ENCODE peak calls at places on chromosomes 11 and 22, in six cellular contexts. S, K, F, G, Q and O are unnamed samples.

GRCh38 chr11:34269031-34269430 is 88.8 kb downstream of the ABTB2 start:
- DNase-seq in S (no peak), K (no peak), F (no peak), G (peak), Q (no peak), O (no peak)

GRCh38 chr11:13831707-13832106 is 130.8 kb upstream of the SPON1 start:
- DNase-seq in S (no peak), K (no peak), F (peak), G (peak), Q (no peak), O (peak)

GRCh38 chr11:64357904-64358535 is 942 bp upstream of the RPS6KA4 start:
- DNase-seq in S (no peak), K (no peak), F (no peak), G (no peak), Q (peak), O (no peak)

GRCh38 chr11:3952715-3953114 is 97.3 kb downstream of the STIM1 start:
- DNase-seq in S (no peak), K (no peak), F (no peak), G (no peak), Q (no peak), O (no peak)

GRCh38 chr11:121717296-121717695 is 264.5 kb upstream of the SORL1-AS1 start:
- DNase-seq in S (no peak), K (no peak), F (no peak), G (no peak), Q (no peak), O (no peak)

GRCh38 chr11:77619576-77620198 is 17.9 kb downstream of the CLNS1A start:
- DNase-seq in S (no peak), K (no peak), F (peak), G (peak), Q (no peak), O (peak)

GRCh38 chr22:16601437-16602223 is 9.0 kb upstream of the CCT8L2 start:
- DNase-seq in S (no peak), K (no peak), F (no peak), G (no peak), Q (no peak), O (no peak)

GRCh38 chr11:74288161-74288560 is 23.3 kb downstream of the P4HA3 start:
- DNase-seq in S (no peak), K (peak), F (peak), G (peak), Q (no peak), O (peak)

GRCh38 chr11:9992306-9992705 is 301.7 kb downstream of the SBF2 start:
- DNase-seq in S (no peak), K (peak), F (no peak), G (peak), Q (no peak), O (no peak)

GRCh38 chr22:28669388-28669787 is 10.3 kb downstream of the TTC28 start:
- DNase-seq in S (no peak), K (no peak), F (no peak), G (no peak), Q (no peak), O (no peak)

GRCh38 chr11:13415201-13415600 is 47.8 kb downstream of the BTBD10 start:
- DNase-seq in S (no peak), K (no peak), F (no peak), G (no peak), Q (no peak), O (no peak)

GRCh38 chr11:15053201-15053685 is 20.1 kb upstream of the CALCB start:
- DNase-seq in S (no peak), K (no peak), F (peak), G (no peak), Q (no peak), O (peak)

GRCh38 chr11:64095286-64095825 is 59.6 kb downstream of the FLRT1 start:
- DNase-seq in S (no peak), K (no peak), F (peak), G (no peak), Q (no peak), O (no peak)

GRCh38 chr11:48040830-48041444 is 60.6 kb downstream of the PTPRJ start:
- DNase-seq in S (no peak), K (no peak), F (no peak), G (no peak), Q (no peak), O (no peak)

GRCh38 chr11:12430912-12431311 is 53.5 kb downstream of the PARVA start:
- DNase-seq in S (no peak), K (peak), F (peak), G (peak), Q (no peak), O (no peak)

GRCh38 chr11:9138133-9138453 is 46.7 kb upstream of the SCUBE2 start:
- DNase-seq in S (no peak), K (no peak), F (peak), G (no peak), Q (no peak), O (peak)

GRCh38 chr22:41846268-41847002 is 13.5 kb downstream of the SREBF2 start:
- DNase-seq in S (no peak), K (no peak), F (peak), G (no peak), Q (no peak), O (no peak)

GRCh38 chr11:9313648-9314290 is 624 bp downstream of the TMEM41B start:
- DNase-seq in S (no peak), K (no peak), F (peak), G (peak), Q (peak), O (peak)

GRCh38 chr11:59216654-59217640 is 4.2 kb upstream of the MPEG1 start:
- DNase-seq in S (no peak), K (no peak), F (no peak), G (no peak), Q (no peak), O (no peak)

GRCh38 chr11:69062169-69062855 is 13.6 kb downstream of the TPCN2 start:
- DNase-seq in S (no peak), K (no peak), F (no peak), G (no peak), Q (no peak), O (no peak)

GRCh38 chr11:34787899-34788298 is 128.3 kb downstream of the APIP start:
- DNase-seq in S (no peak), K (no peak), F (no peak), G (no peak), Q (no peak), O (peak)

GRCh38 chr11:46357483-46357936 is 10.2 kb downstream of the DGKZ start:
- DNase-seq in S (no peak), K (no peak), F (peak), G (no peak), Q (no peak), O (no peak)

GRCh38 chr11:119892311-119892808 is 163.4 kb upstream of the NECTIN1 start:
- DNase-seq in S (no peak), K (no peak), F (peak), G (no peak), Q (no peak), O (no peak)

GRCh38 chr11:13334068-13334785 is 56.6 kb downstream of the BMAL1 start:
- DNase-seq in S (no peak), K (no peak), F (no peak), G (no peak), Q (no peak), O (peak)

GRCh38 chr11:134270250-134270714 is 5.9 kb upstream of the GLB1L3 start:
- DNase-seq in S (no peak), K (no peak), F (peak), G (no peak), Q (no peak), O (peak)

GRCh38 chr11:68043349-68044144 is 4.7 kb downstream of the TCIRG1 start:
- DNase-seq in S (peak), K (peak), F (peak), G (peak), Q (no peak), O (peak)

GRCh38 chr11:7906481-7906880 is 24.6 kb downstream of the OR10A6 start:
- DNase-seq in S (no peak), K (no peak), F (no peak), G (no peak), Q (no peak), O (no peak)